ENCODE peak calls at places on chromosomes 7 and 10, in four cellular contexts. One of them, this sample, is unnamed.

GRCh38 chr10:133278577-133279265 is 2.1 kb upstream of the ADAM8 start:
- DNase-seq in H1: no peak
- DNase-seq in mesendoderm: no peak
- DNase-seq in H9: no peak
- DNase-seq in this sample: peak

GRCh38 chr10:14757394-14757793 is 17.3 kb downstream of the FAM107B start:
- DNase-seq in H9: no peak
- DNase-seq in mesendoderm: peak
- DNase-seq in H1: no peak
- DNase-seq in this sample: no peak

GRCh38 chr10:62422068-62422590 is 48.0 kb downstream of the ZNF365 start:
- DNase-seq in H9: no peak
- DNase-seq in mesendoderm: no peak
- DNase-seq in H1: no peak
- DNase-seq in this sample: peak

GRCh38 chr7:151076863-151077704 is 3.5 kb downstream of the FASTK start:
- DNase-seq in mesendoderm: peak
- DNase-seq in H9: peak
- DNase-seq in H1: no peak
- DNase-seq in this sample: no peak

GRCh38 chr7:42020067-42020466 is 216.9 kb downstream of the GLI3 start:
- DNase-seq in mesendoderm: no peak
- DNase-seq in H1: no peak
- DNase-seq in H9: no peak
- DNase-seq in this sample: no peak

GRCh38 chr10:99530108-99531025 is 2.4 kb upstream of the NKX2-3 start:
- DNase-seq in H9: peak
- DNase-seq in mesendoderm: peak
- DNase-seq in H1: no peak
- DNase-seq in this sample: no peak

GRCh38 chr10:128007017-128007416 is 100.1 kb downstream of the PTPRE start:
- DNase-seq in H9: no peak
- DNase-seq in H1: no peak
- DNase-seq in mesendoderm: no peak
- DNase-seq in this sample: no peak

GRCh38 chr10:103281753-103282152 is 4.8 kb downstream of the INA start:
- DNase-seq in H1: peak
- DNase-seq in H9: peak
- DNase-seq in mesendoderm: peak
- DNase-seq in this sample: peak

GRCh38 chr7:45982912-45983719 is 62.0 kb upstream of the IGFBP3 start:
- DNase-seq in mesendoderm: no peak
- DNase-seq in H9: no peak
- DNase-seq in H1: no peak
- DNase-seq in this sample: no peak

GRCh38 chr10:50585921-50586739 is 37.6 kb downstream of the SGMS1 start:
- DNase-seq in mesendoderm: peak
- DNase-seq in H9: no peak
- DNase-seq in H1: no peak
- DNase-seq in this sample: peak

GRCh38 chr7:117008849-117009531 is 55.7 kb downstream of the ST7 start:
- DNase-seq in H9: no peak
- DNase-seq in H1: no peak
- DNase-seq in mesendoderm: no peak
- DNase-seq in this sample: peak

GRCh38 chr10:50740351-50740688 is 584 bp downstream of the ASAH2B start:
- DNase-seq in mesendoderm: no peak
- DNase-seq in H1: no peak
- DNase-seq in H9: no peak
- DNase-seq in this sample: peak

GRCh38 chr10:57992321-57993077 is 275.2 kb downstream of the IPMK start:
- DNase-seq in H9: no peak
- DNase-seq in H1: peak
- DNase-seq in mesendoderm: peak
- DNase-seq in this sample: peak

GRCh38 chr10:102773986-102774385 is 30.2 kb downstream of the WBP1L start:
- DNase-seq in H1: no peak
- DNase-seq in mesendoderm: no peak
- DNase-seq in H9: no peak
- DNase-seq in this sample: peak

GRCh38 chr10:119420950-119421875 is 121.3 kb downstream of the RGS10 start:
- DNase-seq in H9: no peak
- DNase-seq in mesendoderm: no peak
- DNase-seq in H1: no peak
- DNase-seq in this sample: no peak

GRCh38 chr7:47264021-47264651 is 317.8 kb downstream of the TNS3 start:
- DNase-seq in mesendoderm: no peak
- DNase-seq in H1: no peak
- DNase-seq in H9: no peak
- DNase-seq in this sample: no peak

GRCh38 chr7:34096135-34096775 is 190.9 kb downstream of the BMPER start:
- DNase-seq in mesendoderm: no peak
- DNase-seq in H1: no peak
- DNase-seq in H9: no peak
- DNase-seq in this sample: peak

GRCh38 chr7:70553364-70553763 is 578.6 kb upstream of the GALNT17 start:
- DNase-seq in H1: no peak
- DNase-seq in mesendoderm: no peak
- DNase-seq in H9: no peak
- DNase-seq in this sample: no peak

GRCh38 chr10:16559236-16559773 is 37.6 kb upstream of the C1QL3 start:
- DNase-seq in H1: no peak
- DNase-seq in H9: no peak
- DNase-seq in mesendoderm: peak
- DNase-seq in this sample: no peak

GRCh38 chr10:116808706-116809105 is 40.6 kb upstream of the ENO4 start:
- DNase-seq in H9: no peak
- DNase-seq in mesendoderm: no peak
- DNase-seq in H1: no peak
- DNase-seq in this sample: no peak

GRCh38 chr10:73931767-73932624 is 21.1 kb downstream of the PLAU start:
- DNase-seq in mesendoderm: peak
- DNase-seq in H1: peak
- DNase-seq in H9: peak
- DNase-seq in this sample: no peak

GRCh38 chr7:50450691-50451051 is 521 bp upstream of the FIGNL1 start:
- DNase-seq in H9: no peak
- DNase-seq in H1: no peak
- DNase-seq in mesendoderm: no peak
- DNase-seq in this sample: no peak

GRCh38 chr7:8254215-8254614 is 7.8 kb downstream of the ICA1 start:
- DNase-seq in H1: no peak
- DNase-seq in H9: no peak
- DNase-seq in mesendoderm: no peak
- DNase-seq in this sample: no peak

GRCh38 chr10:131147301-131147975 is 164.1 kb downstream of the TCERG1L start:
- DNase-seq in H1: no peak
- DNase-seq in mesendoderm: no peak
- DNase-seq in H9: no peak
- DNase-seq in this sample: no peak

GRCh38 chr10:131150126-131150525 is 161.4 kb downstream of the TCERG1L start:
- DNase-seq in H1: no peak
- DNase-seq in H9: no peak
- DNase-seq in mesendoderm: no peak
- DNase-seq in this sample: no peak

GRCh38 chr10:131149111-131149510 is 162.4 kb downstream of the TCERG1L start:
- DNase-seq in H9: no peak
- DNase-seq in mesendoderm: no peak
- DNase-seq in H1: no peak
- DNase-seq in this sample: no peak

GRCh38 chr10:131148270-131148669 is 163.3 kb downstream of the TCERG1L start:
- DNase-seq in H1: no peak
- DNase-seq in mesendoderm: no peak
- DNase-seq in H9: no peak
- DNase-seq in this sample: no peak

GRCh38 chr10:131149586-131149985 is 161.9 kb downstream of the TCERG1L start:
- DNase-seq in mesendoderm: no peak
- DNase-seq in H1: no peak
- DNase-seq in H9: no peak
- DNase-seq in this sample: no peak
- H2BK120ac ChIP-seq in mesendoderm: no peak
- H2BK120ac ChIP-seq in H1: no peak
- H2BK120ac ChIP-seq in H9: no peak
- H2BK120ac ChIP-seq in this sample: no peak

GRCh38 chr10:21954690-21955089 is 48.8 kb downstream of the DNAJC1 start:
- DNase-seq in mesendoderm: no peak
- DNase-seq in H9: no peak
- DNase-seq in H1: no peak
- DNase-seq in this sample: no peak

GRCh38 chr10:21959998-21960397 is 43.5 kb downstream of the DNAJC1 start:
- DNase-seq in H9: no peak
- DNase-seq in H1: no peak
- DNase-seq in mesendoderm: no peak
- DNase-seq in this sample: no peak

GRCh38 chr10:21953585-21954057 is 49.9 kb downstream of the DNAJC1 start:
- DNase-seq in H9: no peak
- DNase-seq in mesendoderm: peak
- DNase-seq in H1: no peak
- DNase-seq in this sample: peak

GRCh38 chr10:21950566-21950965 is 53.0 kb downstream of the DNAJC1 start:
- DNase-seq in mesendoderm: no peak
- DNase-seq in H9: no peak
- DNase-seq in H1: no peak
- DNase-seq in this sample: no peak

DNA sequence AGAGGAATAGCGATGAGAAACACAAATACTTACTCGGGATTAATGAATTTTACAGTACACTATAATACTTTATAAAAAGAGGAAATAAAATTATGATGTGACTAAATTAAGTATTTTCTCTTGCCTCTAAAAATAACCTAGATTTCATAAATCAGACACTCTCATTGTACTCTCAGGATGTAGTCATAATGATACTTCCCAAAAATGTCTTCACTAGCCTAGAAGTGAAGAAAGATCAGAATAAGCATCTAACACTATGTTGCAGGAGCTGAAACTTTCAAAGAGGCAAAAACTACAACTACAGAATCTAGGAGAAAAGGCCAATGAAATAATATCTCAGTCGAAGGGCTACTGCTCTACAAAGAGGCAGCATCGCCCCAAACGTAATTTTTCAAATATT is 49.4 kb downstream of the DNAJC1 start:
- DNase-seq in H1: no peak
- DNase-seq in H9: no peak
- DNase-seq in mesendoderm: no peak
- DNase-seq in this sample: no peak
- H4K5ac ChIP-seq in H1: no peak
- H4K5ac ChIP-seq in H9: no peak
- H4K5ac ChIP-seq in mesendoderm: no peak
- H4K5ac ChIP-seq in this sample: no peak

GRCh38 chr10:3754727-3755439 is 30.1 kb downstream of the KLF6 start:
- DNase-seq in mesendoderm: peak
- DNase-seq in H9: peak
- DNase-seq in H1: no peak
- DNase-seq in this sample: peak
- H2BK120ac ChIP-seq in mesendoderm: no peak
- H2BK120ac ChIP-seq in H9: no peak
- H2BK120ac ChIP-seq in H1: no peak
- H2BK120ac ChIP-seq in this sample: peak

DNA sequence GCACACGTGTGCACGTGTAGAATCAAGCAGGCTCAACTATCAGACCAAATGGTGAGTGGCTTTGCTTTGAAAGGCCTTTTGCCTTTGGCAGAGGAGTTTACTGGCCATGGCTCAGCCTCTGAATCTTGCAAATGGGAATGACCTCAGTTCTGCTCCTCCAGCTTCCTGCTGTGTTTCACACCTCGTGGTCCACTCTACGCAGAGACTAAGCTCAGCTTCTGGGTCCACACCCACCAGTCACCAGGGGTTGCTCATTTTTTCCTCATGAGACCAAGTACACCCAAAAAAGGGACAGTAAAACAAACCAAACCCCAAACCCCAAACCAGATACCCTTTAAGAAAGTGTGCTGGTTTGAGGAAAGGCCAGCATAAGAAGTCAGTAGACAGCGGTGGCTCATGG is 236.4 kb downstream of the DNAJB6 start:
- DNase-seq in mesendoderm: no peak
- DNase-seq in H1: no peak
- DNase-seq in H9: no peak
- DNase-seq in this sample: no peak
- H4K5ac ChIP-seq in mesendoderm: no peak
- H4K5ac ChIP-seq in H1: no peak
- H4K5ac ChIP-seq in H9: no peak
- H4K5ac ChIP-seq in this sample: no peak